ENCODE peak calls at places on chromosomes 11 and 22, in eight cellular contexts. R is stimulated activated CD4-positive, alpha-beta T cell treated with anti-CD3 and anti-CD28 coated beads, Interleukin-4, amount 100 ng/mL, for 1 hour; Q is NCI-H510A treated with DMSO at 0.1 percent for 48 hours; L is Daoy; E is transverse colon; J is HT-29; K is NCI-H1417 treated with DMSO at 0.1 percent for 48 hours; N is iris pigment epithelial cell. S is an unnamed sample.

GRCh38 chr22:23512348-23512705 is 67.8 kb downstream of the IGLL1 start:
- DNase-seq in R (no peak), Q (no peak), L (no peak), E (no peak), J (no peak), K (no peak), N (no peak), S (no peak)

GRCh38 chr22:46022881-46023512 is 46.0 kb upstream of the WNT7B start:
- DNase-seq in R (no peak), Q (no peak), L (no peak), E (peak), J (no peak), K (no peak), N (no peak), S (no peak)

GRCh38 chr22:22576244-22576988 is 17.4 kb upstream of the PRAME start:
- DNase-seq in R (peak), Q (no peak), L (peak), E (peak), J (peak), K (no peak), N (peak), S (no peak)

GRCh38 chr22:36753120-36753802 is 22.7 kb downstream of the IFT27 start:
- DNase-seq in R (no peak), Q (no peak), L (no peak), E (peak), J (no peak), K (no peak), N (no peak), S (no peak)

GRCh38 chr11:131966667-131967066 is 596.3 kb downstream of the NTM start:
- DNase-seq in R (no peak), Q (no peak), L (no peak), E (no peak), J (no peak), K (no peak), N (no peak), S (no peak)

GRCh38 chr11:11977206-11977938 is 31.1 kb downstream of the DKK3 start:
- DNase-seq in R (no peak), Q (no peak), L (peak), E (peak), J (peak), K (no peak), N (peak), S (peak)

GRCh38 chr11:68659158-68659921 is 25.0 kb upstream of the GAL start:
- DNase-seq in R (no peak), Q (no peak), L (peak), E (peak), J (no peak), K (peak), N (peak), S (peak)

GRCh38 chr22:49371325-49372110 is 456.2 kb downstream of the BRD1 start:
- DNase-seq in R (no peak), Q (no peak), L (no peak), E (no peak), J (no peak), K (no peak), N (no peak), S (no peak)

GRCh38 chr11:129023968-129024676 is 81.5 kb upstream of the TP53AIP1 start:
- DNase-seq in R (no peak), Q (peak), L (peak), E (peak), J (peak), K (peak), N (peak), S (no peak)

GRCh38 chr11:72668645-72669347 is 5.4 kb downstream of the PDE2A start:
- DNase-seq in R (no peak), Q (no peak), L (no peak), E (no peak), J (no peak), K (no peak), N (no peak), S (no peak)

GRCh38 chr22:29359469-29359868 is 28.9 kb downstream of the AP1B1 start:
- DNase-seq in R (no peak), Q (no peak), L (peak), E (peak), J (peak), K (no peak), N (peak), S (no peak)

GRCh38 chr11:115566185-115566765 is 62.1 kb upstream of the CADM1 start:
- DNase-seq in R (no peak), Q (no peak), L (no peak), E (no peak), J (no peak), K (no peak), N (no peak), S (no peak)

GRCh38 chr11:44017443-44018126 is 30.2 kb upstream of the ACCSL start:
- DNase-seq in R (no peak), Q (no peak), L (no peak), E (no peak), J (no peak), K (no peak), N (no peak), S (no peak)

S was measured in skeletal muscle cell.